ENCODE peak calls at places on chromosomes 13 and 19, in nine cellular contexts. E is CD4-positive, alpha-beta T cell; P is stimulated activated CD4-positive, alpha-beta T cell treated with anti-CD3 and anti-CD28 coated beads, Interleukin-1b, Interleukin-23, amount 100 ng/mL, for 1 hour; X is activated B cell treated with CpG ODN at 0.5 μM for 24 hours; F is hepatic stellate cell; S is T-helper 2 cell treated with Interferon-gamma antibody and Interleukin-4, amounts not matched to agents 5 μg/mL and 100 μg/mL, for 36 hours; V is T-cell; K is RCC 7860; R is breast epithelium. N is an unnamed sample.

GRCh38 chr13:80082396-80083096 is 258.4 kb downstream of the SPRY2 start:
- DNase-seq in R (no peak), P (no peak), S (no peak), X (no peak), V (no peak), E (no peak), F (peak), K (peak), N (peak)

GRCh38 chr13:107716241-107716640 is 499.1 kb downstream of the LIG4 start:
- DNase-seq in S (no peak), K (no peak), V (no peak), R (no peak), X (no peak), E (no peak), F (no peak), P (no peak), N (no peak)

GRCh38 chr19:42176649-42176989 is 40.9 kb downstream of the DEDD2 start:
- DNase-seq in S (peak), X (no peak), R (no peak), P (no peak), E (no peak), F (peak), V (no peak), K (no peak), N (no peak)

GRCh38 chr19:43574424-43575155 is 737 bp downstream of the XRCC1 start:
- DNase-seq in F (no peak), P (no peak), V (no peak), X (no peak), E (no peak), R (no peak), S (no peak), K (peak), N (no peak)

GRCh38 chr19:28296506-28296905 is 916.4 kb downstream of the UQCRFS1 start:
- DNase-seq in F (peak), S (no peak), P (no peak), X (no peak), K (peak), V (no peak), E (no peak), R (no peak), N (peak)

GRCh38 chr13:35475960-35476943 is at the start of gene MAB21L1:
- DNase-seq in V (no peak), S (no peak), R (no peak), K (no peak), F (no peak), X (no peak), E (no peak), P (no peak), N (no peak)

GRCh38 chr19:6393982-6394412 is 1.0 kb upstream of the GTF2F1 start:
- DNase-seq in V (peak), R (no peak), K (no peak), E (no peak), X (no peak), F (no peak), P (peak), S (no peak), N (no peak)

GRCh38 chr13:106561551-106562170 is 6.3 kb downstream of the ARGLU1 start:
- DNase-seq in S (peak), P (no peak), F (no peak), E (no peak), R (no peak), X (peak), K (peak), V (no peak), N (no peak)

GRCh38 chr13:40340368-40341085 is 325.9 kb downstream of the FOXO1 start:
- DNase-seq in X (no peak), V (no peak), K (no peak), R (no peak), S (no peak), E (no peak), F (no peak), P (no peak), N (no peak)

GRCh38 chr13:73422973-73423372 is 364.2 kb downstream of the KLF5 start:
- DNase-seq in X (no peak), E (no peak), P (no peak), R (no peak), S (no peak), V (no peak), F (no peak), K (no peak), N (no peak)

GRCh38 chr19:8577741-8578140 is 499 bp upstream of the MYO1F start:
- DNase-seq in E (no peak), R (no peak), F (no peak), K (no peak), S (no peak), V (no peak), X (no peak), P (no peak), N (no peak)

GRCh38 chr19:55704494-55705245 is 29.6 kb downstream of the EPN1 start:
- DNase-seq in P (no peak), F (no peak), V (no peak), S (no peak), K (no peak), E (no peak), X (no peak), R (no peak), N (no peak)

GRCh38 chr19:1315470-1316166 is 29.9 kb downstream of the EFNA2 start:
- DNase-seq in R (no peak), E (peak), F (peak), K (peak), S (peak), P (no peak), X (peak), V (no peak), N (no peak)

GRCh38 chr13:35722438-35723060 is 246.1 kb upstream of the MAB21L1 start:
- DNase-seq in E (no peak), S (no peak), R (no peak), P (no peak), K (no peak), F (no peak), V (no peak), X (no peak), N (no peak)

GRCh38 chr13:31485183-31485582 is 254.1 kb upstream of the RXFP2 start:
- DNase-seq in P (no peak), K (peak), E (no peak), S (no peak), V (no peak), X (no peak), R (no peak), F (no peak), N (no peak)

GRCh38 chr19:50629801-50630200 is 9.9 kb downstream of the SYT3 start:
- DNase-seq in K (no peak), F (no peak), E (no peak), R (no peak), X (no peak), S (no peak), P (no peak), V (no peak), N (no peak)

GRCh38 chr13:92074658-92075057 is 676.2 kb downstream of the GPC5 start:
- DNase-seq in P (no peak), S (no peak), R (no peak), V (no peak), F (no peak), K (no peak), E (no peak), X (no peak), N (peak)